ENCODE peak calls at places on chromosomes 16 and 17, in six cellular contexts. H is brain microvascular endothelial cell, E is A172, S is NCI-H774, X is NCI-H524, I is NCI-H1417. C is an unnamed sample.

GRCh38 chr17:63675607-63676539 is 24.1 kb downstream of the LIMD2 start:
- DNase-seq in X (peak; percentile 23), H (peak; percentile 89), E (peak; percentile 82), S (peak; percentile 84), I (no peak), C (no peak)

GRCh38 chr16:11257131-11257938 is 1.3 kb upstream of the SOCS1 start:
- DNase-seq in I (peak; percentile 74), E (peak; percentile 90), H (peak; percentile 80), S (peak; percentile 75), X (peak; percentile 87), C (no peak)

GRCh38 chr17:5139454-5139725 is 23.6 kb downstream of the USP6 start:
- DNase-seq in S (no peak), I (no peak), E (no peak), X (no peak), H (no peak), C (no peak)

GRCh38 chr17:50884354-50885311 is 18.5 kb upstream of the TOB1 start:
- DNase-seq in X (no peak), S (no peak), H (no peak), I (no peak), E (peak; percentile 26), C (no peak)

GRCh38 chr16:50428116-50428515 is 59.3 kb upstream of the BRD7 start:
- DNase-seq in X (no peak), S (no peak), I (no peak), H (no peak), E (peak; percentile 36), C (no peak)

GRCh38 chr17:43170766-43171681 is at the start of gene NBR1:
- DNase-seq in E (peak; percentile 98), I (peak; percentile 97), H (peak; percentile 97), X (peak; percentile 99), S (peak; percentile 99), C (peak; percentile 93)

GRCh38 chr16:54651851-54652770 is 278.6 kb upstream of the IRX5 start:
- DNase-seq in S (no peak), E (no peak), X (no peak), H (no peak), I (no peak), C (no peak)

GRCh38 chr16:28297784-28298510 is 5.6 kb downstream of the SBK1 start:
- DNase-seq in E (no peak), S (no peak), X (no peak), H (no peak), I (no peak), C (no peak)

GRCh38 chr16:66746682-66747081 is 4.7 kb downstream of the DYNC1LI2 start:
- DNase-seq in S (no peak), X (no peak), H (no peak), I (no peak), E (no peak), C (no peak)

GRCh38 chr16:49604602-49605001 is 231.0 kb downstream of the C16orf78 start:
- DNase-seq in E (no peak), I (no peak), H (no peak), X (no peak), S (no peak), C (no peak)

GRCh38 chr17:35341465-35341992 is 31.9 kb downstream of the SLFN11 start:
- DNase-seq in E (no peak), S (no peak), X (no peak), H (no peak), I (no peak), C (no peak)

GRCh38 chr16:78693496-78693895 is 594.0 kb downstream of the WWOX start:
- DNase-seq in S (no peak), H (no peak), I (no peak), E (no peak), X (no peak), C (no peak)

GRCh38 chr17:21458036-21458435 is 81.9 kb downstream of the KCNJ12 start:
- DNase-seq in H (no peak), X (no peak), S (no peak), E (no peak), I (no peak), C (no peak)

GRCh38 chr17:57880086-57880456 is 30.2 kb upstream of the MRPS23 start:
- DNase-seq in I (no peak), E (no peak), H (no peak), X (no peak), S (no peak), C (no peak)

C was measured in omental fat pad.